ENCODE peak calls at places on chromosomes 2 and 18, in six cellular contexts. Z is CD8-positive, alpha-beta T cell; M is mucosa of descending colon; A is upper lobe of right lung; G is Karpas-422; S is HCT116. O is an unnamed sample.
A peak's percentile ranks its signal among the peaks of the same experiment; 100 is the strongest.

GRCh38 chr2:212037062-212037461 is 501.5 kb downstream of the ERBB4 start:
- DNase-seq in G (no peak), S (no peak), M (no peak), A (no peak), Z (no peak), O (no peak)

GRCh38 chr18:48042431-48042830 is 112.0 kb upstream of the SMAD2 start:
- DNase-seq in A (peak; percentile 7), Z (no peak), G (no peak), M (no peak), S (no peak), O (no peak)

GRCh38 chr18:46469186-46469915 is 187.7 kb downstream of the LOXHD1 start:
- DNase-seq in M (no peak), Z (no peak), S (no peak), A (no peak), G (no peak), O (no peak)

GRCh38 chr2:131635576-131635975 is 107.9 kb downstream of the CCDC74A start:
- DNase-seq in S (no peak), G (no peak), A (peak; percentile 52), Z (no peak), M (no peak), O (no peak)

GRCh38 chr18:56240405-56240804 is 398.0 kb downstream of the TXNL1 start:
- DNase-seq in S (no peak), M (no peak), G (no peak), Z (no peak), A (no peak), O (no peak)

GRCh38 chr2:225008935-225009334 is 33.3 kb downstream of the DOCK10 start:
- DNase-seq in A (no peak), M (peak; percentile 30), S (peak; percentile 26), G (peak; percentile 66), Z (no peak), O (no peak)

GRCh38 chr2:96116879-96117533 is 635 bp upstream of the ADRA2B start:
- DNase-seq in Z (peak; percentile 44), M (peak; percentile 61), S (no peak), A (peak; percentile 80), G (peak; percentile 81), O (peak; percentile 69)

GRCh38 chr2:150876201-150877085 is 385.2 kb downstream of the RBM43 start:
- DNase-seq in G (no peak), S (no peak), A (no peak), Z (no peak), M (no peak), O (no peak)

GRCh38 chr2:117935436-117935835 is 78.4 kb downstream of the CCDC93 start:
- DNase-seq in S (no peak), M (no peak), Z (no peak), G (no peak), A (no peak), O (no peak)

GRCh38 chr18:56083097-56083865 is 495.3 kb upstream of the TCF4 start:
- DNase-seq in M (peak; percentile 14), G (no peak), Z (no peak), S (no peak), A (no peak), O (peak; percentile 17)

GRCh38 chr2:45024600-45025291 is 15.5 kb upstream of the SIX2 start:
- DNase-seq in A (no peak), G (peak; percentile 71), S (peak; percentile 27), Z (no peak), M (no peak), O (peak; percentile 55)

GRCh38 chr2:163407296-163407695 is 328.5 kb downstream of the FIGN start:
- DNase-seq in S (no peak), G (no peak), A (no peak), Z (no peak), M (no peak), O (no peak)

GRCh38 chr2:65199891-65200290 is 27.7 kb upstream of the ACTR2 start:
- DNase-seq in S (no peak), A (no peak), M (no peak), Z (no peak), G (no peak), O (no peak)

GRCh38 chr2:120382541-120383144 is 36.7 kb downstream of the INHBB start:
- DNase-seq in Z (no peak), G (no peak), M (no peak), A (no peak), S (no peak), O (no peak)

GRCh38 chr2:120378605-120379004 is 32.7 kb downstream of the INHBB start:
- DNase-seq in S (no peak), A (no peak), G (no peak), Z (no peak), M (no peak), O (no peak)

GRCh38 chr2:120381192-120381591 is 35.3 kb downstream of the INHBB start:
- DNase-seq in G (no peak), S (no peak), M (no peak), A (no peak), Z (no peak), O (no peak)

GRCh38 chr2:120381661-120382060 is 35.7 kb downstream of the INHBB start:
- DNase-seq in M (no peak), A (no peak), G (no peak), Z (no peak), S (no peak), O (no peak)

DNA sequence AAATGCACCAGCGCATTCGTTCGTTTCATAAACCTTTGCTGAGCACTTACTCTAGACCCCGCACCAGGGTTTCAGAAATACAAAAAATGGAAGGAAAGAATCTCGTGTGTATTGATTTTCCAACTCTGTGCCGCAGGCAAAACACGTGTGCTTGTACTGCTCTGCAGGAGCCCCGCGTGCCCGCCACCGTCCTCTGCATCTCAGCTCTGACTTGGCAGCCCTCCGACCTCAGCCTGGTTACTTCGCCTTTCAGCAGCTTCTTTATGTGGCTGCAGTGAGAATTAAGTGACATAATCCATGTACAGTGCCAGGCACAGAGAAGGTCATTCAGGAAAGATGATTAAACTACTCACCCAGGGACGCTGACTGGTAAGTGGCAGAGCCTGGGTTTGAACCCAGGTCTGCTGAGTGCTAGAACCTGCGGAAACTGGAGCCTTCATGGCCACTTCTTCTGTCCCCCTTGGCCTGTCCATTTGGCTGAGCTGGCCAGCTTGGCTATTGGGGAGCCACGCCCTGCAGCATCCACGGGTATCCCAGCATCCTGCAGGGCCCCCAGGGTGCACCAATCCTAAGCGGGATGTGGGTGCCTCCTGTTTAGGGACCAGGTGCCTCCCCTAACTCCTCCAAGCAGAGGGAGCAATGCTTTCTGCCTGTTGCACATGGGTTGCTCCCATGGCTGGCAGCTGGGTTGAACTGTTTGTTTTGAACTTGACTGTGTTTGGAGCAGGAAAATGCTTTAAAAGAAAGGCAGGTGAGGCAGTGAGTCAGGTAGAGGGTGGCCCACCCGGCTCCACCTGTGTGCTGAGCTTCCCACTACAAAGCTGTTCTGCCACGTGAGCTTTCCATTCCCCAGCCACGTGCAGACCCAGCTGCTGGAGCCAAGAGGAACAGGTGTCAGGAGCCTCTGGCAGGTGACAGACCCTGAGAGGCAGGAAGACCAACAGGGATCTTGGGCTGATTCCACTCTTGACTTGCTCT is 34.3 kb downstream of the INHBB start:
- DNase-seq in G (no peak), Z (no peak), M (no peak), A (no peak), S (no peak), O (no peak)
- H3K4me3 ChIP-seq in G (no peak overlapping the region), Z (no peak overlapping the region), M (no peak overlapping the region), A (no peak overlapping the region), S (no peak overlapping the region), O (no peak overlapping the region)

DNA sequence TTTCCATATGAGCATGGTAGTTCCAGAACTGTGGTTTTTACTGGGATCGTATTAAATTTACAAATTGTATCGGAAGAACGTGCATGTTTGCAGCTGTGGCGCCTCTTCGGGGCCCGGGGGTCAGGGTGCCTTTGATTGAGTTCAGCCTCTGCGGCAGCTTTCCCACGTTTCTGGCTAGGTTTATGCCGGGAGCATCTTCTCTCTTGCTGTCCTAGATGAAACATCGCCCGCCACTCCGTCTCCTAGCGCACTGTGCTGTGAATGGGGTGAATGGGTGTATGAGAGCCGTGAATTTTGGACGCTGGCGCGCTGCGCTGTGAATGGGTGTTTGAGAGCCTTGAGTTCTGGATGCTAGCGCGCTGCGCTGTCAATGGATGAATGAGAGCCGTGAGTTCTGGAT is 12.3 kb downstream of the PDCD1 start:
- DNase-seq in G (no peak), M (no peak), A (peak; percentile 58), S (no peak), Z (no peak), O (no peak)
- H3K4me3 ChIP-seq in G (no peak overlapping the region), M (no peak overlapping the region), A (no peak overlapping the region), S (no peak overlapping the region), Z (no peak overlapping the region), O (no peak overlapping the region)

GRCh38 chr18:75071484-75071785 is 137.5 kb downstream of the PTGR3 start:
- DNase-seq in Z (no peak), A (peak; percentile 64), G (no peak), M (no peak), S (no peak), O (no peak)

GRCh38 chr18:75068682-75069435 is 140.1 kb downstream of the PTGR3 start:
- DNase-seq in G (no peak), M (no peak), S (no peak), Z (no peak), A (no peak), O (no peak)

GRCh38 chr18:75071866-75072671 is 136.9 kb downstream of the PTGR3 start:
- DNase-seq in A (peak; percentile 56), Z (no peak), M (no peak), S (no peak), G (no peak), O (no peak)

GRCh38 chr18:75070625-75071483 is 138.1 kb downstream of the PTGR3 start:
- DNase-seq in A (no peak), M (peak; percentile 52), Z (peak; percentile 65), G (peak; percentile 74), S (peak; percentile 63), O (peak; percentile 25)

GRCh38 chr18:75070235-75070624 is 138.7 kb downstream of the PTGR3 start:
- DNase-seq in M (no peak), A (no peak), Z (no peak), G (no peak), S (no peak), O (no peak)
- H3K4me3 ChIP-seq in M (no peak overlapping the region), A (peak overlapping the region; percentile 27), Z (no peak overlapping the region), G (peak overlapping the region; percentile 38), S (peak overlapping the region; percentile 52), O (no peak overlapping the region)

DNA sequence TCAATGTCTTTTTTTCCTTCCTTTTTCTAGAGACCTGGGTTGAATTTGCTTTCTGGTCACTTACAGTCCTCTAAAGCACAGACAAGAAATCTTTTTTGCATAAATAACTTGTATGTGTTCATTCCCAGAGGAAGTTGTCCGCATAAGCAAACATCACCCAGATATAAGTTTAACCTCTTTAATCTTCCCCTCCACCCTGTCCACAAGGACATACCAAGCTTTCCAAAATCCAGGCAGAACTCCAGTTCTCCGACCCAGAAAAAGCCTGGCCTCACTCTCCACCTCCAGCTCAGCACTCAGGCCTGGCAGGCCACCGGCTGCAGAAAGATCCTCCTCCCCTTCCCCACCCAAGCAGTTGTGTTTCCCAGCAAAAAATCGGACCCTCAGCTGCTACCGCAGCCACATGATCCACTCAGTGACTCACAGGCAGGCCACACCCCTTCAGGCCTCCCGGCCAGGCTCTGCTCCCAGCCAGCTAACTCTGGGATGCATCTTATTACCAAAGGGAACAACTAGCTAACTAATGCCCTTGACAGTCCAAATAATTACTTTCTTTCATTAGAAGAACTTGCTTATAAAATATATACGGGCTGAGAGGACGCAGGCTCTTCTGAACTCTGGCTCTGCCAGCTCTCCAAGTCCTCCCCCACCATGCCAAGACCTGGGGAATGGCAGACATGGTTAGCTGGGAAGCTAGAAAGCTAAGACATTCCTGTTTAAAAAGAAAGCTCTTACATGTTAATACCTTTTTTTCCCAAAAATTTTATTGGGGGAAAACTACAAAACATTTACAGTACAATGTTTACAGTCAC is 4.5 kb downstream of the ZFP36L2 start:
- DNase-seq in S (peak; percentile 64), A (peak; percentile 91), G (peak; percentile 84), Z (peak; percentile 61), M (peak; percentile 87), O (peak; percentile 87)
- H3K4me3 ChIP-seq in S (peak overlapping the region; percentile 9), A (peak overlapping the region; percentile 82), G (peak overlapping the region; percentile 90), Z (peak overlapping the region; percentile 89), M (no peak overlapping the region), O (no peak overlapping the region)

O was measured in body of pancreas.